ENCODE peak calls at places on chromosome 11, in five cellular contexts. One of them, this sample, is unnamed.

GRCh38 chr11:106152824-106153223 is 75.4 kb downstream of the AASDHPPT start:
- DNase-seq in K562: no peak
- DNase-seq in fibroblast of lung: peak; percentile 3
- DNase-seq in foreskin fibroblast: peak; percentile 16
- DNase-seq in WTC11: no peak
- DNase-seq in this sample: no peak

GRCh38 chr11:65021509-65021908 is 5.7 kb upstream of the SNX15 start:
- DNase-seq in fibroblast of lung: no peak
- DNase-seq in K562: no peak
- DNase-seq in foreskin fibroblast: no peak
- DNase-seq in WTC11: no peak
- DNase-seq in this sample: no peak

GRCh38 chr11:65576232-65576866 is 496 bp downstream of the EHBP1L1 start:
- DNase-seq in fibroblast of lung: no peak
- DNase-seq in foreskin fibroblast: no peak
- DNase-seq in WTC11: no peak
- DNase-seq in K562: no peak
- DNase-seq in this sample: no peak

GRCh38 chr11:132312616-132313210 is 942.3 kb downstream of the NTM start:
- DNase-seq in foreskin fibroblast: no peak
- DNase-seq in K562: peak; percentile 5
- DNase-seq in fibroblast of lung: peak; percentile 38
- DNase-seq in WTC11: peak; percentile 45
- DNase-seq in this sample: no peak

GRCh38 chr11:6650980-6651379 is 4.6 kb downstream of the DCHS1 start:
- DNase-seq in fibroblast of lung: no peak
- DNase-seq in WTC11: no peak
- DNase-seq in K562: peak; percentile 82
- DNase-seq in foreskin fibroblast: no peak
- DNase-seq in this sample: no peak

GRCh38 chr11:1827095-1827797 is 7.5 kb upstream of the SYT8 start:
- DNase-seq in fibroblast of lung: peak; percentile 74
- DNase-seq in foreskin fibroblast: peak; percentile 73
- DNase-seq in WTC11: no peak
- DNase-seq in K562: no peak
- DNase-seq in this sample: peak; percentile 94

GRCh38 chr11:114291847-114292680 is 4.1 kb upstream of the NNMT start:
- DNase-seq in WTC11: no peak
- DNase-seq in foreskin fibroblast: peak; percentile 67
- DNase-seq in fibroblast of lung: peak; percentile 71
- DNase-seq in K562: no peak
- DNase-seq in this sample: peak; percentile 26

GRCh38 chr11:10742460-10743208 is 8.4 kb upstream of the CTR9 start:
- DNase-seq in fibroblast of lung: peak; percentile 77
- DNase-seq in foreskin fibroblast: peak; percentile 72
- DNase-seq in WTC11: no peak
- DNase-seq in K562: peak; percentile 80
- DNase-seq in this sample: peak; percentile 14

GRCh38 chr11:102981324-102981910 is 25.9 kb upstream of the MMP13 start:
- DNase-seq in K562: no peak
- DNase-seq in foreskin fibroblast: no peak
- DNase-seq in fibroblast of lung: peak; percentile 28
- DNase-seq in WTC11: no peak
- DNase-seq in this sample: no peak

GRCh38 chr11:113664981-113665710 is 41.0 kb downstream of the TMPRSS5 start:
- DNase-seq in foreskin fibroblast: no peak
- DNase-seq in K562: peak; percentile 92
- DNase-seq in WTC11: no peak
- DNase-seq in fibroblast of lung: no peak
- DNase-seq in this sample: no peak

GRCh38 chr11:64165482-64165841 is 451 bp downstream of the MACROD1 start:
- DNase-seq in WTC11: no peak
- DNase-seq in K562: peak; percentile 64
- DNase-seq in foreskin fibroblast: no peak
- DNase-seq in fibroblast of lung: no peak
- DNase-seq in this sample: no peak

GRCh38 chr11:72228844-72229231 is 4.3 kb downstream of the INPPL1 start:
- DNase-seq in foreskin fibroblast: no peak
- DNase-seq in K562: no peak
- DNase-seq in WTC11: no peak
- DNase-seq in fibroblast of lung: no peak
- DNase-seq in this sample: no peak

GRCh38 chr11:47215366-47215925 is 672 bp downstream of the DDB2 start:
- DNase-seq in K562: no peak
- DNase-seq in foreskin fibroblast: no peak
- DNase-seq in fibroblast of lung: peak; percentile 5
- DNase-seq in WTC11: no peak
- DNase-seq in this sample: no peak

GRCh38 chr11:130606181-130606580 is 157.7 kb downstream of the ADAMTS15 start:
- DNase-seq in K562: no peak
- DNase-seq in WTC11: no peak
- DNase-seq in fibroblast of lung: peak; percentile 58
- DNase-seq in foreskin fibroblast: no peak
- DNase-seq in this sample: no peak

GRCh38 chr11:28690746-28691145 is 582.6 kb downstream of the METTL15 start:
- DNase-seq in foreskin fibroblast: peak; percentile 19
- DNase-seq in WTC11: no peak
- DNase-seq in K562: no peak
- DNase-seq in fibroblast of lung: peak; percentile 6
- DNase-seq in this sample: no peak

GRCh38 chr11:130323452-130324448 is 9.0 kb upstream of the ZBTB44 start:
- DNase-seq in fibroblast of lung: peak; percentile 35
- DNase-seq in foreskin fibroblast: peak; percentile 23
- DNase-seq in K562: no peak
- DNase-seq in WTC11: no peak
- DNase-seq in this sample: peak; percentile 48

GRCh38 chr11:113663567-113663966 is 42.5 kb downstream of the TMPRSS5 start:
- DNase-seq in K562: peak; percentile 45
- DNase-seq in fibroblast of lung: no peak
- DNase-seq in foreskin fibroblast: no peak
- DNase-seq in WTC11: no peak
- DNase-seq in this sample: no peak

GRCh38 chr11:34284836-34285235 is 73.0 kb downstream of the ABTB2 start:
- DNase-seq in WTC11: no peak
- DNase-seq in foreskin fibroblast: no peak
- DNase-seq in fibroblast of lung: no peak
- DNase-seq in K562: no peak
- DNase-seq in this sample: no peak

GRCh38 chr11:71304491-71304890 is 52.1 kb upstream of the SHANK2 start:
- DNase-seq in fibroblast of lung: no peak
- DNase-seq in foreskin fibroblast: no peak
- DNase-seq in K562: no peak
- DNase-seq in WTC11: no peak
- DNase-seq in this sample: no peak

GRCh38 chr11:19822531-19822930 is 109.9 kb downstream of the NAV2 start:
- DNase-seq in WTC11: no peak
- DNase-seq in fibroblast of lung: no peak
- DNase-seq in foreskin fibroblast: no peak
- DNase-seq in K562: no peak
- DNase-seq in this sample: no peak

GRCh38 chr11:110490886-110491285 is 61.1 kb downstream of the FDX1 start:
- DNase-seq in foreskin fibroblast: peak; percentile 85
- DNase-seq in fibroblast of lung: peak; percentile 86
- DNase-seq in WTC11: no peak
- DNase-seq in K562: peak; percentile 7
- DNase-seq in this sample: no peak

GRCh38 chr11:6404341-6405038 is 14.2 kb downstream of the SMPD1 start:
- DNase-seq in K562: no peak
- DNase-seq in fibroblast of lung: no peak
- DNase-seq in WTC11: no peak
- DNase-seq in foreskin fibroblast: peak; percentile 61
- DNase-seq in this sample: no peak

GRCh38 chr11:18352581-18352980 is 30.2 kb downstream of the GTF2H1 start:
- DNase-seq in WTC11: no peak
- DNase-seq in fibroblast of lung: no peak
- DNase-seq in K562: no peak
- DNase-seq in foreskin fibroblast: no peak
- DNase-seq in this sample: no peak

GRCh38 chr11:100830978-100831732 is 144.1 kb downstream of the ARHGAP42 start:
- DNase-seq in foreskin fibroblast: peak; percentile 53
- DNase-seq in fibroblast of lung: peak; percentile 82
- DNase-seq in K562: no peak
- DNase-seq in WTC11: no peak
- DNase-seq in this sample: peak; percentile 49

GRCh38 chr11:1295086-1295485 is 14.3 kb downstream of the TOLLIP start:
- DNase-seq in foreskin fibroblast: no peak
- DNase-seq in K562: no peak
- DNase-seq in WTC11: no peak
- DNase-seq in fibroblast of lung: no peak
- DNase-seq in this sample: no peak

GRCh38 chr11:30329150-30329940 is 6.4 kb downstream of the ARL14EP start:
- DNase-seq in foreskin fibroblast: no peak
- DNase-seq in K562: no peak
- DNase-seq in WTC11: no peak
- DNase-seq in fibroblast of lung: no peak
- DNase-seq in this sample: no peak

GRCh38 chr11:30328676-30329075 is 5.8 kb downstream of the ARL14EP start:
- DNase-seq in foreskin fibroblast: no peak
- DNase-seq in WTC11: no peak
- DNase-seq in fibroblast of lung: no peak
- DNase-seq in K562: no peak
- DNase-seq in this sample: no peak

GRCh38 chr11:30333405-30333804 is 10.5 kb downstream of the ARL14EP start:
- DNase-seq in fibroblast of lung: no peak
- DNase-seq in foreskin fibroblast: peak; percentile 7
- DNase-seq in WTC11: no peak
- DNase-seq in K562: peak; percentile 10
- DNase-seq in this sample: no peak
- TF ChIP-seq CTCF in fibroblast of lung: peak; percentile 39
- TF ChIP-seq CTCF in foreskin fibroblast: peak; percentile 51
- TF ChIP-seq CTCF in WTC11: no peak
- TF ChIP-seq CTCF in K562: peak; percentile 41
- TF ChIP-seq CTCF in this sample: peak; percentile 66

DNA sequence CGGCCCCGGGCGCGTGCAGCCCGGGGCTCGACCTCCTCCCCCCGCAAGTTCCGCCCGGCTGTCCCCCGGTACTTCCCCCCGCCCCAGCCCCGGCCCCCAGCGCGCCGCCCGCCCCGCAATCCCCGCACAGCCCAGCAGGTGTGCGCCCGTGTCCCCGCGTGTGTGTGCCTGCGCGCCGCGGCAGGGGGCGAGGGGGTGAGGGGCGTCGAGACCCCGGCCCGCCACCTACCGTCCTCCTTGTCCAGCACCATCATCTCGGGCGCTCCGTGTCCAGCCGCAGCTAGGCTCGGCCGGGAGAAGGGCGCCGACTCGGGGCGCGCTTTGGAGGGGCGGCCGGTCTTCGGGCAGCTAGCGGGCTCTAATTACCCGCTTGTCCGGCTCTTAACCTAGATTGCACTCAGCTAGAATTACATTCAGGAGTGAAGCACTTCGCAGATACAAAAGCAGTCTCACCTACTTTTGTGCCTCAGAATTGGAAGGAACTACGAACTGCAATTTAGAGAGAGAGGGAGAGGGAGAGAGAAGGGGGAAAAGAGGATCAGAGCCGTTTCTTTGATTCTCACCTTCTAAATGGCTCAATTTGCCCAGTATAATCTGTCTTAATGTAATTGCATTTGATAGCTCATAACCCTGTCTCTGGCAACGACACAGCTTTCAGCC is 439 bp downstream of the LMO1 start:
- DNase-seq in fibroblast of lung: peak; percentile 25
- DNase-seq in K562: no peak
- DNase-seq in foreskin fibroblast: no peak
- DNase-seq in WTC11: peak; percentile 36
- DNase-seq in this sample: no peak
- TF ChIP-seq CTCF in fibroblast of lung: no peak
- TF ChIP-seq CTCF in K562: no peak
- TF ChIP-seq CTCF in foreskin fibroblast: no peak
- TF ChIP-seq CTCF in WTC11: no peak
- TF ChIP-seq CTCF in this sample: no peak

GRCh38 chr11:57341250-57341808 is 3.2 kb downstream of the P2RX3 start:
- DNase-seq in fibroblast of lung: no peak
- DNase-seq in foreskin fibroblast: no peak
- DNase-seq in K562: no peak
- DNase-seq in WTC11: no peak
- DNase-seq in this sample: no peak

GRCh38 chr11:57342702-57343101 is 4.5 kb downstream of the P2RX3 start:
- DNase-seq in WTC11: no peak
- DNase-seq in fibroblast of lung: no peak
- DNase-seq in K562: no peak
- DNase-seq in foreskin fibroblast: no peak
- DNase-seq in this sample: no peak

GRCh38 chr11:57338152-57338551 is at the start of gene P2RX3:
- DNase-seq in WTC11: no peak
- DNase-seq in fibroblast of lung: no peak
- DNase-seq in foreskin fibroblast: no peak
- DNase-seq in K562: no peak
- DNase-seq in this sample: no peak

GRCh38 chr11:57339305-57339704 is 1.2 kb downstream of the P2RX3 start:
- DNase-seq in foreskin fibroblast: no peak
- DNase-seq in fibroblast of lung: no peak
- DNase-seq in K562: no peak
- DNase-seq in WTC11: no peak
- DNase-seq in this sample: no peak

GRCh38 chr11:57340228-57340627 is 2.1 kb downstream of the P2RX3 start:
- DNase-seq in foreskin fibroblast: no peak
- DNase-seq in WTC11: peak; percentile 65
- DNase-seq in K562: peak; percentile 76
- DNase-seq in fibroblast of lung: no peak
- DNase-seq in this sample: no peak
- TF ChIP-seq CTCF in foreskin fibroblast: no peak
- TF ChIP-seq CTCF in WTC11: no peak
- TF ChIP-seq CTCF in K562: peak; percentile 81
- TF ChIP-seq CTCF in fibroblast of lung: no peak
- TF ChIP-seq CTCF in this sample: peak; percentile 28

GRCh38 chr11:133619973-133620372 is 87.7 kb upstream of the OPCML start:
- DNase-seq in K562: no peak
- DNase-seq in WTC11: no peak
- DNase-seq in foreskin fibroblast: no peak
- DNase-seq in fibroblast of lung: no peak
- DNase-seq in this sample: no peak
- TF ChIP-seq CTCF in K562: no peak
- TF ChIP-seq CTCF in WTC11: no peak
- TF ChIP-seq CTCF in foreskin fibroblast: no peak
- TF ChIP-seq CTCF in fibroblast of lung: no peak
- TF ChIP-seq CTCF in this sample: no peak

GRCh38 chr11:93917673-93918072 is 67.3 kb upstream of the VSTM5 start:
- DNase-seq in fibroblast of lung: no peak
- DNase-seq in WTC11: no peak
- DNase-seq in foreskin fibroblast: no peak
- DNase-seq in K562: no peak
- DNase-seq in this sample: no peak

GRCh38 chr11:93922830-93923229 is 72.4 kb upstream of the VSTM5 start:
- DNase-seq in K562: no peak
- DNase-seq in fibroblast of lung: no peak
- DNase-seq in foreskin fibroblast: no peak
- DNase-seq in WTC11: no peak
- DNase-seq in this sample: no peak

GRCh38 chr11:93921695-93922468 is 71.5 kb upstream of the VSTM5 start:
- DNase-seq in foreskin fibroblast: peak; percentile 50
- DNase-seq in fibroblast of lung: peak; percentile 72
- DNase-seq in WTC11: peak; percentile 79
- DNase-seq in K562: peak; percentile 75
- DNase-seq in this sample: no peak
- TF ChIP-seq CTCF in foreskin fibroblast: peak; percentile 89
- TF ChIP-seq CTCF in fibroblast of lung: peak; percentile 80
- TF ChIP-seq CTCF in WTC11: peak; percentile 75
- TF ChIP-seq CTCF in K562: peak; percentile 86
- TF ChIP-seq CTCF in this sample: peak; percentile 95